ENCODE peak calls at places on chromosomes 3 and 15, in eight cellular contexts. A is tibial nerve; Z is hepatocyte; K is CD4-positive, alpha-beta T cell; D is PC-3; S is right lobe of liver; B is ovary; J is tibial artery. Q is an unnamed sample.

GRCh38 chr3:100231668-100232067 is 29.1 kb upstream of the TBC1D23 start:
- DNase-seq in D (peak), A (no peak), J (no peak), S (no peak), K (no peak), Z (no peak), B (no peak), Q (no peak)

GRCh38 chr3:121718205-121718846 is 31.2 kb downstream of the GOLGB1 start:
- DNase-seq in J (no peak), D (no peak), K (no peak), A (no peak), Z (no peak), S (no peak), B (no peak), Q (no peak)

GRCh38 chr3:69203631-69204314 is 81.4 kb upstream of the LMOD3 start:
- DNase-seq in S (no peak), D (no peak), J (no peak), K (no peak), Z (no peak), B (no peak), A (no peak), Q (no peak)

GRCh38 chr3:186517218-186517617 is 27.0 kb downstream of the CRYGS start:
- DNase-seq in K (no peak), J (no peak), Z (no peak), A (no peak), B (no peak), D (peak), S (no peak), Q (no peak)

GRCh38 chr15:68383161-68384074 is 48.5 kb downstream of the ITGA11 start:
- DNase-seq in A (no peak), S (no peak), K (no peak), D (peak), B (peak), Z (peak), J (peak), Q (peak)

GRCh38 chr15:60396964-60397771 is 618 bp downstream of the ANXA2 start:
- DNase-seq in D (peak), A (peak), J (peak), S (peak), Z (peak), K (peak), B (peak), Q (peak)

GRCh38 chr15:78685157-78685830 is 44.3 kb upstream of the CHRNB4 start:
- DNase-seq in S (no peak), Z (no peak), A (no peak), B (no peak), D (no peak), K (no peak), J (no peak), Q (no peak)

GRCh38 chr3:119170821-119171220 is 2.6 kb upstream of the UPK1B start:
- DNase-seq in J (no peak), K (no peak), A (no peak), B (no peak), D (no peak), Z (no peak), S (no peak), Q (no peak)

GRCh38 chr15:34759347-34759746 is 4.5 kb upstream of the GJD2 start:
- DNase-seq in A (no peak), Z (no peak), K (no peak), S (no peak), B (no peak), J (no peak), D (no peak), Q (no peak)

GRCh38 chr3:60009931-60010478 is 960.2 kb upstream of the CFAP20DC start:
- DNase-seq in Z (no peak), J (no peak), B (no peak), S (no peak), K (no peak), D (no peak), A (no peak), Q (no peak)

GRCh38 chr3:113287111-113287817 is 75.9 kb downstream of the BOC start:
- DNase-seq in Z (no peak), D (peak), J (no peak), B (no peak), K (no peak), S (no peak), A (no peak), Q (no peak)
- H3K27ac ChIP-seq in Z (peak), D (peak), J (peak), B (no peak), K (no peak), S (no peak), A (no peak), Q (peak)

DNA sequence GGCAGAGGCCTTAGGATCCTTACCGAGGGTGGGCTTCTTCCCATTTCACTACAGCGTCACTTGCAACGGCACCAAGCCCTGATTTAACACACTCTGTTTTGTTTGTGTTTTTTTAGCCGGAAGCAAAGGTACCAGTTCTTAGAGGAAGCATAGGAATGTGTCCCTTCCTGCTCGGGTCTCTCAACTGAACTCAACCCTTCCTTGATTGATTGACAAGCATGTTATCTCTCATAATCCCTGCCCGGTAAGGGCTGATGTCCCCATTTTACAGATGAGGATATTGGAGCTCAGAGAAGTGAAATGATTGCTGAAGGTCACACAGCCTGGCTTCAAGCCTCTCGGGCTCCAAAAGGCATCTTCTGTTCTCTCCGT is 26.6 kb upstream of the MAGEF1 start:
- DNase-seq in B (no peak), K (no peak), Z (no peak), A (no peak), S (no peak), J (no peak), D (no peak), Q (no peak)
- H3K27ac ChIP-seq in B (no peak), K (no peak), Z (peak), A (no peak), S (no peak), J (no peak), D (peak), Q (no peak)

DNA sequence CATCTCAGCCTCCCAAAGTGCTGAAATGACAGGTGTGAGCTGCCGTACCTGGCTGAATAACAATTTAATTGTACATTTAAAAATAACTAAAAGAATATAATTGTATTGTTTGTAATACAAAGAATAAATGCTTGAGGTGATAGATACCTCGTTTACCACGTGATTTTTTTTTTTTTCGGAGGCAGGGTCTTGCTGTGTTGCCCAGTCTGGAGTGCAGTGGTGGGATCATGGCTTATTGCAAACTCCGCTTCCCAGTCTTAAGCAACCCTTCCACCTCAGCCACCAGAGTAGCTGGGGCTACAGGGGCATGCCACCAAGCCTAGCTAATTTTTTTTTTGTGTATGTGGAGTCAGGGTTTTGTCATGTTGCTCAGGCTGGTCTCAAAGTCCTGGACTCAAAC is 15.8 kb downstream of the MFN1 start:
- DNase-seq in S (no peak), A (no peak), K (no peak), Z (no peak), J (no peak), B (no peak), D (no peak), Q (no peak)
- H3K27ac ChIP-seq in S (no peak), A (no peak), K (no peak), Z (no peak), J (no peak), B (no peak), D (no peak), Q (no peak)

DNA sequence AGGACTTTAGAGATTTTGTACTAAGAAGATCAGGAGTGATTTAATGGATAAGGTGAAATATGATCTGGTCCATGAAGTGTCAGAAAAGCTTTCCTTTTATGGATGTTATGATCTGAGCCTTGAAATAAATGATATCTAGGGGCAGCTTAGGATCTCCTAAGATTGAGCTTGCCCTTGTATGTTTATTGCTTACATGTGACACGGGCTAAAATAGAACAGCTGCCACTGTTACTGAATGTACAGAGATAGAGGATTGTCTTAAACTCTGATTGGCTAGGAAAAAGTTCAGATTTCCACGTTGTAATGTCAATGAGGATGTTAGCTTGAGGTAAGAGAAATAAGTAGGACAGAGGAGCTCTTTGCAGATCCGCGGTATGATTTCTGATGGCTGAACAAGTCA is 8.8 kb downstream of the FYTTD1 start:
- DNase-seq in D (no peak), K (no peak), A (no peak), Z (no peak), B (no peak), S (no peak), J (no peak), Q (no peak)
- H3K27ac ChIP-seq in D (no peak), K (no peak), A (no peak), Z (no peak), B (no peak), S (no peak), J (no peak), Q (no peak)

Q was measured in uterus.